ENCODE peak calls at places on chromosome 2, in five cellular contexts. O is endodermal cell, S is uterus, T is upper lobe of right lung, U is body of pancreas. V is an unnamed sample.

GRCh38 chr2:174335605-174336402 is 1.1 kb downstream of the SP9 start:
- DNase-seq in T (no peak), S (no peak), O (peak; percentile 89), U (no peak), V (peak; percentile 79)

GRCh38 chr2:46064396-46064795 is 232.8 kb upstream of the EPAS1 start:
- DNase-seq in O (no peak), S (no peak), T (no peak), U (no peak), V (no peak)

GRCh38 chr2:20221169-20221938 is 3.6 kb downstream of the SDC1 start:
- DNase-seq in U (no peak), O (peak; percentile 54), T (peak; percentile 10), S (no peak), V (no peak)

GRCh38 chr2:127425540-127426490 is 7.6 kb downstream of the PROC start:
- DNase-seq in U (no peak), O (no peak), S (no peak), T (no peak), V (no peak)

GRCh38 chr2:194616334-194616733 is 1040.7 kb upstream of the SLC39A10 start:
- DNase-seq in S (no peak), O (no peak), U (no peak), T (no peak), V (no peak)

GRCh38 chr2:21067863-21068537 is 24.1 kb upstream of the APOB start:
- DNase-seq in U (no peak), S (no peak), T (no peak), O (no peak), V (no peak)

GRCh38 chr2:147665035-147665434 is 179.8 kb upstream of the ACVR2A start:
- DNase-seq in T (no peak), O (no peak), U (no peak), S (no peak), V (no peak)

GRCh38 chr2:98828793-98829371 is 98.0 kb upstream of the MGAT4A start:
- DNase-seq in O (peak; percentile 22), U (no peak), S (no peak), T (no peak), V (no peak)

GRCh38 chr2:66579494-66579893 is 144.6 kb downstream of the MEIS1 start:
- DNase-seq in O (no peak), S (no peak), T (no peak), U (no peak), V (no peak)

GRCh38 chr2:168416555-168416954 is 39.5 kb upstream of the CERS6 start:
- DNase-seq in U (no peak), T (no peak), S (no peak), O (no peak), V (no peak)

GRCh38 chr2:55926246-55926645 is 2.7 kb upstream of the EFEMP1 start:
- DNase-seq in O (peak; percentile 59), T (no peak), U (no peak), S (no peak), V (no peak)

GRCh38 chr2:225995788-225996476 is 596.4 kb downstream of the NYAP2 start:
- DNase-seq in S (peak; percentile 18), T (no peak), O (no peak), U (no peak), V (no peak)

GRCh38 chr2:43218550-43219382 is 7.6 kb downstream of the ZFP36L2 start:
- DNase-seq in U (peak; percentile 62), T (peak; percentile 84), O (peak; percentile 83), S (peak; percentile 57), V (peak; percentile 88)

GRCh38 chr2:44364604-44365003 is 2.9 kb downstream of the CAMKMT start:
- DNase-seq in S (no peak), T (no peak), O (no peak), U (no peak), V (no peak)

GRCh38 chr2:124778076-124778475 is 753.0 kb downstream of the CNTNAP5 start:
- DNase-seq in S (no peak), O (peak; percentile 49), T (no peak), U (no peak), V (no peak)

GRCh38 chr2:222076978-222077690 is 221.7 kb downstream of the PAX3 start:
- DNase-seq in S (no peak), O (no peak), U (no peak), T (no peak), V (no peak)

DNA sequence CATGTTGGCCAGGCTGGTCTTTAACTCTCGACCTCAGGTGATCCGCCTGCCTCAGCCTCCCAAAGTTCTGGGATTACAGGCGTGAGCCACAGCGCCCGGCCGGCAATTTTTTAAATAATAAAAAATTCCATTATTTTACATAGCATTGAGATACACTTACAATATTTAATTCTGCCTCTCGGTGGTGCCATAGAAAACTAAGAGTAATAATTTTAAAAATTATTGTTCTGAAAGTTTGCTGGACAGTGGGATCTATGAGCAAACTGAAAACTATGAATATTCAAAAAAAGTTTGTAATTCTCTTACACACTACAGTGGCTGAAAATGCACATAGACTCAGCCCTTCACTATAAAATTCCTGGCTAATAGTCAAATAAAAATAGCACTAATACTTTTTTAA is 90.9 kb upstream of the STON1 start:
- DNase-seq in U (no peak), T (no peak), O (no peak), S (no peak), V (no peak)
- TF ChIP-seq CTCF in U (no peak), T (no peak), O (no peak), S (no peak), V (no peak)

DNA sequence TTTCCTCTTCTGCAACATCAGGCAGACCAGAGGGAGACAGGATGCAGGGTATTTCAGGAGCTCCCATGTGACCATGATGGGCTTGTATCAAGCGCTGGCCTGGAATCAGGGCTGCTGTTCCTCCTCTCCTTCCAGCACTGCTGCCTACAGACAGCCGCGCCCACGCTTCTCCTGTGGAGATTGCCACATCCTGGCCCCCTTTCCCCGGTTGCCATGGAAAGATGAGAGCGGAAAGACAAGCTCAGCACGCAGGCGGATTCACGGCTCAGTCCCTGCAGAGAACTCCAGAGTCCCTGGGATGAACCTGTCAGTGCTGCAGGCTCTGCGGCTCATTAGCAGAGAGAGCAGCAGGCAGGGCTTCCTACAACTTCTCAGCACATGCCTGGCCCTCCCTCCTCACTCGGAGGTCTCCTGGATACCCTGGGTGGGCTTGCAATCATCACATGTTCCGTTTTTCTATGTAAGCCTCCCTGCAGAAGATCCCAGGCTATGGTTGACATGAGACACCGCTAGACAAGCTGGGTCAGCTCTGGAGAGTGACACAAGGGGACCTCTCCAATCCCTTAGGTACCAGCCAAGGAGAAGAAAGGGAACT is 497.8 kb upstream of the MYT1L start:
- DNase-seq in U (no peak), T (no peak), S (no peak), O (peak; percentile 43), V (no peak)
- H3K27ac ChIP-seq in U (no peak overlapping the region), T (no peak overlapping the region), S (no peak overlapping the region), O (peak overlapping the region; percentile 24), V (no peak overlapping the region)

GRCh38 chr2:120465989-120466703 is 120.2 kb downstream of the INHBB start:
- DNase-seq in U (no peak), T (peak; percentile 53), S (no peak), O (peak; percentile 97), V (no peak)
- H3K4me3 ChIP-seq in U (no peak overlapping the region), T (no peak overlapping the region), S (no peak overlapping the region), O (peak overlapping the region; percentile 56), V (no peak overlapping the region)

GRCh38 chr2:155218292-155218924 is 519.9 kb downstream of the KCNJ3 start:
- DNase-seq in O (no peak), T (no peak), U (no peak), S (no peak), V (no peak)

GRCh38 chr2:155218945-155219344 is 520.5 kb downstream of the KCNJ3 start:
- DNase-seq in S (no peak), U (no peak), T (no peak), O (no peak), V (no peak)

DNA sequence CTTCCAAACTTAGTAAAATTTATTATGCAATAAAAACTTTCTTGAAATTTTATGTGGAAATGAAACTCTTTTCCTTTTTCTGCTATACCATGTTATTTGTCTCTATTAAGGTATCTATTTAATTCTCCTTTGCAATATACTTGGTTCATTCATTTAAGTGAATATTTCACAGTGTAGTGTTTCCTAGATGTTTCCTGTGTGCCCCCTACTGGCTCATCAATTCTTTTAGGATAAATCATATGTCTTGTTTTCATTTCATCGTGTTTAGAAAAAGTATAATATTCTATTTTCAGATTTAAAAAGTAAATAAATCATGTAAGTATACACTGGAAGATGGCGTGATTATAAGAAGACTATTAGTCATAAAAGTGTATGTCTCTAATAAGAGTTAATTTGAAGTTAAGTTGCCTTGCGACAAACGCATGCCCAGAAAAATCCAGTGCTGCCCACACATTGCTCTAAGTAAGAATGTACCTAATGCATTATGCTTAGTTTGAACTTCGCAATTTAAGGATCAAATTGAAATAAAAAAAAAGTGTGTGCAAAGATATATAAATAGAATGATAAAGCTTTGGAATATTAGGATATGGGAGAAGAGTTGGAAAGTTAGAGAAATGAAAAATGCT is 525.4 kb downstream of the KCNJ3 start:
- DNase-seq in T (no peak), O (no peak), S (no peak), U (no peak), V (no peak)
- TF ChIP-seq CTCF in T (peak; percentile 28), O (peak; percentile 82), S (peak; percentile 30), U (peak; percentile 50), V (peak; percentile 28)

GRCh38 chr2:145689277-145689676 is 1169.4 kb upstream of the ZEB2 start:
- DNase-seq in U (no peak), O (no peak), S (no peak), T (no peak), V (no peak)

GRCh38 chr2:145691659-145692058 is 1171.7 kb upstream of the ZEB2 start:
- DNase-seq in U (no peak), O (no peak), T (no peak), S (no peak), V (no peak)

GRCh38 chr2:145690183-145690582 is 1170.3 kb upstream of the ZEB2 start:
- DNase-seq in S (no peak), T (no peak), U (no peak), O (no peak), V (no peak)

GRCh38 chr2:145688156-145688555 is 1168.2 kb upstream of the ZEB2 start:
- DNase-seq in U (no peak), S (no peak), T (no peak), O (no peak), V (no peak)

GRCh38 chr2:145692971-145693478 is 1173.1 kb upstream of the ZEB2 start:
- DNase-seq in U (no peak), S (no peak), T (no peak), O (no peak), V (peak; percentile 35)
- H3K27ac ChIP-seq in U (no peak overlapping the region), S (no peak overlapping the region), T (no peak overlapping the region), O (no peak overlapping the region), V (peak overlapping the region; percentile 38)

DNA sequence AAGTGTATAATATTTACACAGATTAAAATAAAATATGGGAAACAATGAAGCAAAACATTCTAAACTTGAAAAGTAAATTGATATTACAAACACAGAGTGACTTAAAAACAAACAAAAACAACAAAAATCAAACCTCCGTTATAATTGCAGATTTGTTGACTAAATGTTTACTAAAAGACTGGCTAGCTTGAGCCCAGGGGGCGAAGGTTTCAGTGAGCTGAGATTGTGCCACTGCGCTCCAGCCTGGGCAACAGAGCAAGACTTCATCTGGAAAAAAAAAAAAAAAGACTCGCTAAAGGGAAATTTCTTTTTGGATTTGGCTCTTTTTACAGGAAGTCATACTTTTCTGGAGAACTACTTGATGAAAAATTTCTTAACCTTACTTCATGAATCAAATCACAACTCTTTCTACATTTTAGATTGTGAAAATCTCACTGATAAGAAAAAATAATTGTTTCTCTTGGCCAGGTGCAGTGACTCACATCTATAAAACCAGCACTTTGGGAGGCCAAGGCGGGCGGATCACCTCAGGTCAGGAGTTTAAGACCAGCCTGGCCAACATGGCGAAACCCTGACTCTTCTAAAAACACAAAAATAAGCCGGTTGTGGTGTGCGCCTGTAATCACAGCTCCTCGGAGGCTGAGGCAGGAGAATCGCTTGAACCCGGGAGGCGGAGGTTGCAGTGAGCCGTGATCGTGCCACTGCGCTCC is 9.7 kb downstream of the TFPI start:
- DNase-seq in O (no peak), S (peak; percentile 63), U (no peak), T (peak; percentile 72), V (no peak)
- H3K4me3 ChIP-seq in O (no peak overlapping the region), S (no peak overlapping the region), U (no peak overlapping the region), T (no peak overlapping the region), V (no peak overlapping the region)

V was measured in left lung.